ENCODE peak calls at places on chromosomes 3 and 15, in eight cellular contexts. One of them, this sample, is unnamed.

GRCh38 chr3:153259956-153260355 is 97.9 kb downstream of the RAP2B start:
- DNase-seq in activated CD4-positive, alpha-beta T cell treated with anti-CD3 and anti-CD28 coated beads, Interleukin-2, amount 50 U/mL, for 1 hour: no peak
- DNase-seq in stimulated activated CD8-positive, alpha-beta memory T cell treated with anti-CD3 and anti-CD28 coated beads, Interleukin-7, amount 100 ng/mL, for 48 hours: no peak
- DNase-seq in activated CD4-positive, CD25-positive, alpha-beta regulatory T cell treated with anti-CD3 and anti-CD28 coated beads, Interleukin-2, amount 50 U/mL, for 16 hours: no peak
- DNase-seq in T-helper 1 cell: no peak
- DNase-seq in activated CD8-positive, alpha-beta T cell treated with anti-CD3 and anti-CD28 coated beads for 36 hours: no peak
- DNase-seq in T follicular helper cell: no peak
- DNase-seq in upper lobe of right lung: no peak
- DNase-seq in this sample: no peak

GRCh38 chr3:152466784-152467183 is 198.1 kb downstream of the MBNL1 start:
- DNase-seq in T follicular helper cell: no peak
- DNase-seq in stimulated activated CD8-positive, alpha-beta memory T cell treated with anti-CD3 and anti-CD28 coated beads, Interleukin-7, amount 100 ng/mL, for 48 hours: no peak
- DNase-seq in activated CD8-positive, alpha-beta T cell treated with anti-CD3 and anti-CD28 coated beads for 36 hours: no peak
- DNase-seq in T-helper 1 cell: no peak
- DNase-seq in activated CD4-positive, alpha-beta T cell treated with anti-CD3 and anti-CD28 coated beads, Interleukin-2, amount 50 U/mL, for 1 hour: no peak
- DNase-seq in upper lobe of right lung: no peak
- DNase-seq in activated CD4-positive, CD25-positive, alpha-beta regulatory T cell treated with anti-CD3 and anti-CD28 coated beads, Interleukin-2, amount 50 U/mL, for 16 hours: no peak
- DNase-seq in this sample: no peak

GRCh38 chr3:132504375-132504921 is 87.1 kb downstream of the DNAJC13 start:
- DNase-seq in stimulated activated CD8-positive, alpha-beta memory T cell treated with anti-CD3 and anti-CD28 coated beads, Interleukin-7, amount 100 ng/mL, for 48 hours: no peak
- DNase-seq in activated CD4-positive, CD25-positive, alpha-beta regulatory T cell treated with anti-CD3 and anti-CD28 coated beads, Interleukin-2, amount 50 U/mL, for 16 hours: no peak
- DNase-seq in upper lobe of right lung: no peak
- DNase-seq in activated CD4-positive, alpha-beta T cell treated with anti-CD3 and anti-CD28 coated beads, Interleukin-2, amount 50 U/mL, for 1 hour: no peak
- DNase-seq in activated CD8-positive, alpha-beta T cell treated with anti-CD3 and anti-CD28 coated beads for 36 hours: no peak
- DNase-seq in T-helper 1 cell: no peak
- DNase-seq in T follicular helper cell: no peak
- DNase-seq in this sample: no peak

GRCh38 chr15:52178765-52179164 is 12.4 kb downstream of the GNB5 start:
- DNase-seq in activated CD4-positive, CD25-positive, alpha-beta regulatory T cell treated with anti-CD3 and anti-CD28 coated beads, Interleukin-2, amount 50 U/mL, for 16 hours: no peak
- DNase-seq in T-helper 1 cell: no peak
- DNase-seq in activated CD8-positive, alpha-beta T cell treated with anti-CD3 and anti-CD28 coated beads for 36 hours: no peak
- DNase-seq in upper lobe of right lung: no peak
- DNase-seq in T follicular helper cell: no peak
- DNase-seq in activated CD4-positive, alpha-beta T cell treated with anti-CD3 and anti-CD28 coated beads, Interleukin-2, amount 50 U/mL, for 1 hour: no peak
- DNase-seq in stimulated activated CD8-positive, alpha-beta memory T cell treated with anti-CD3 and anti-CD28 coated beads, Interleukin-7, amount 100 ng/mL, for 48 hours: no peak
- DNase-seq in this sample: no peak

GRCh38 chr3:150756491-150757059 is 6.4 kb downstream of the SIAH2 start:
- DNase-seq in T-helper 1 cell: no peak
- DNase-seq in activated CD4-positive, CD25-positive, alpha-beta regulatory T cell treated with anti-CD3 and anti-CD28 coated beads, Interleukin-2, amount 50 U/mL, for 16 hours: no peak
- DNase-seq in upper lobe of right lung: no peak
- DNase-seq in stimulated activated CD8-positive, alpha-beta memory T cell treated with anti-CD3 and anti-CD28 coated beads, Interleukin-7, amount 100 ng/mL, for 48 hours: no peak
- DNase-seq in T follicular helper cell: no peak
- DNase-seq in activated CD8-positive, alpha-beta T cell treated with anti-CD3 and anti-CD28 coated beads for 36 hours: no peak
- DNase-seq in activated CD4-positive, alpha-beta T cell treated with anti-CD3 and anti-CD28 coated beads, Interleukin-2, amount 50 U/mL, for 1 hour: no peak
- DNase-seq in this sample: no peak

GRCh38 chr3:129522953-129523352 is 5.5 kb upstream of the RHO start:
- DNase-seq in T-helper 1 cell: no peak
- DNase-seq in activated CD8-positive, alpha-beta T cell treated with anti-CD3 and anti-CD28 coated beads for 36 hours: no peak
- DNase-seq in activated CD4-positive, alpha-beta T cell treated with anti-CD3 and anti-CD28 coated beads, Interleukin-2, amount 50 U/mL, for 1 hour: no peak
- DNase-seq in stimulated activated CD8-positive, alpha-beta memory T cell treated with anti-CD3 and anti-CD28 coated beads, Interleukin-7, amount 100 ng/mL, for 48 hours: no peak
- DNase-seq in activated CD4-positive, CD25-positive, alpha-beta regulatory T cell treated with anti-CD3 and anti-CD28 coated beads, Interleukin-2, amount 50 U/mL, for 16 hours: no peak
- DNase-seq in T follicular helper cell: no peak
- DNase-seq in upper lobe of right lung: no peak
- DNase-seq in this sample: no peak

GRCh38 chr3:52017467-52018065 is 21.9 kb upstream of the RPL29 start:
- DNase-seq in T follicular helper cell: no peak
- DNase-seq in stimulated activated CD8-positive, alpha-beta memory T cell treated with anti-CD3 and anti-CD28 coated beads, Interleukin-7, amount 100 ng/mL, for 48 hours: no peak
- DNase-seq in upper lobe of right lung: peak; percentile 52
- DNase-seq in activated CD4-positive, alpha-beta T cell treated with anti-CD3 and anti-CD28 coated beads, Interleukin-2, amount 50 U/mL, for 1 hour: no peak
- DNase-seq in T-helper 1 cell: no peak
- DNase-seq in activated CD8-positive, alpha-beta T cell treated with anti-CD3 and anti-CD28 coated beads for 36 hours: no peak
- DNase-seq in activated CD4-positive, CD25-positive, alpha-beta regulatory T cell treated with anti-CD3 and anti-CD28 coated beads, Interleukin-2, amount 50 U/mL, for 16 hours: no peak
- DNase-seq in this sample: no peak

GRCh38 chr15:80404719-80405553 is 754 bp downstream of the ARNT2 start:
- DNase-seq in T-helper 1 cell: no peak
- DNase-seq in T follicular helper cell: no peak
- DNase-seq in stimulated activated CD8-positive, alpha-beta memory T cell treated with anti-CD3 and anti-CD28 coated beads, Interleukin-7, amount 100 ng/mL, for 48 hours: no peak
- DNase-seq in upper lobe of right lung: peak; percentile 68
- DNase-seq in activated CD4-positive, CD25-positive, alpha-beta regulatory T cell treated with anti-CD3 and anti-CD28 coated beads, Interleukin-2, amount 50 U/mL, for 16 hours: no peak
- DNase-seq in activated CD8-positive, alpha-beta T cell treated with anti-CD3 and anti-CD28 coated beads for 36 hours: peak; percentile 27
- DNase-seq in activated CD4-positive, alpha-beta T cell treated with anti-CD3 and anti-CD28 coated beads, Interleukin-2, amount 50 U/mL, for 1 hour: no peak
- DNase-seq in this sample: no peak

GRCh38 chr3:183070892-183071291 is 28.4 kb downstream of the MCCC1 start:
- DNase-seq in activated CD8-positive, alpha-beta T cell treated with anti-CD3 and anti-CD28 coated beads for 36 hours: no peak
- DNase-seq in activated CD4-positive, CD25-positive, alpha-beta regulatory T cell treated with anti-CD3 and anti-CD28 coated beads, Interleukin-2, amount 50 U/mL, for 16 hours: no peak
- DNase-seq in upper lobe of right lung: no peak
- DNase-seq in T-helper 1 cell: no peak
- DNase-seq in activated CD4-positive, alpha-beta T cell treated with anti-CD3 and anti-CD28 coated beads, Interleukin-2, amount 50 U/mL, for 1 hour: no peak
- DNase-seq in T follicular helper cell: no peak
- DNase-seq in stimulated activated CD8-positive, alpha-beta memory T cell treated with anti-CD3 and anti-CD28 coated beads, Interleukin-7, amount 100 ng/mL, for 48 hours: no peak
- DNase-seq in this sample: no peak

GRCh38 chr15:45417303-45417950 is 39.1 kb upstream of the GATM start:
- DNase-seq in activated CD4-positive, alpha-beta T cell treated with anti-CD3 and anti-CD28 coated beads, Interleukin-2, amount 50 U/mL, for 1 hour: no peak
- DNase-seq in activated CD4-positive, CD25-positive, alpha-beta regulatory T cell treated with anti-CD3 and anti-CD28 coated beads, Interleukin-2, amount 50 U/mL, for 16 hours: no peak
- DNase-seq in activated CD8-positive, alpha-beta T cell treated with anti-CD3 and anti-CD28 coated beads for 36 hours: no peak
- DNase-seq in T-helper 1 cell: no peak
- DNase-seq in stimulated activated CD8-positive, alpha-beta memory T cell treated with anti-CD3 and anti-CD28 coated beads, Interleukin-7, amount 100 ng/mL, for 48 hours: no peak
- DNase-seq in upper lobe of right lung: no peak
- DNase-seq in T follicular helper cell: no peak
- DNase-seq in this sample: no peak

GRCh38 chr3:194089357-194090177 is 46.4 kb upstream of the HES1 start:
- DNase-seq in activated CD8-positive, alpha-beta T cell treated with anti-CD3 and anti-CD28 coated beads for 36 hours: peak; percentile 50
- DNase-seq in T-helper 1 cell: no peak
- DNase-seq in upper lobe of right lung: peak; percentile 88
- DNase-seq in stimulated activated CD8-positive, alpha-beta memory T cell treated with anti-CD3 and anti-CD28 coated beads, Interleukin-7, amount 100 ng/mL, for 48 hours: no peak
- DNase-seq in activated CD4-positive, alpha-beta T cell treated with anti-CD3 and anti-CD28 coated beads, Interleukin-2, amount 50 U/mL, for 1 hour: no peak
- DNase-seq in T follicular helper cell: no peak
- DNase-seq in activated CD4-positive, CD25-positive, alpha-beta regulatory T cell treated with anti-CD3 and anti-CD28 coated beads, Interleukin-2, amount 50 U/mL, for 16 hours: no peak
- DNase-seq in this sample: no peak

GRCh38 chr15:53962646-53963561 is 15.3 kb upstream of the UNC13C start:
- DNase-seq in activated CD8-positive, alpha-beta T cell treated with anti-CD3 and anti-CD28 coated beads for 36 hours: peak; percentile 55
- DNase-seq in T follicular helper cell: no peak
- DNase-seq in activated CD4-positive, alpha-beta T cell treated with anti-CD3 and anti-CD28 coated beads, Interleukin-2, amount 50 U/mL, for 1 hour: no peak
- DNase-seq in T-helper 1 cell: no peak
- DNase-seq in upper lobe of right lung: no peak
- DNase-seq in stimulated activated CD8-positive, alpha-beta memory T cell treated with anti-CD3 and anti-CD28 coated beads, Interleukin-7, amount 100 ng/mL, for 48 hours: no peak
- DNase-seq in activated CD4-positive, CD25-positive, alpha-beta regulatory T cell treated with anti-CD3 and anti-CD28 coated beads, Interleukin-2, amount 50 U/mL, for 16 hours: no peak
- DNase-seq in this sample: no peak

GRCh38 chr3:177615015-177615414 is 417.7 kb upstream of the TBL1XR1 start:
- DNase-seq in T-helper 1 cell: no peak
- DNase-seq in activated CD4-positive, alpha-beta T cell treated with anti-CD3 and anti-CD28 coated beads, Interleukin-2, amount 50 U/mL, for 1 hour: no peak
- DNase-seq in T follicular helper cell: no peak
- DNase-seq in activated CD8-positive, alpha-beta T cell treated with anti-CD3 and anti-CD28 coated beads for 36 hours: no peak
- DNase-seq in activated CD4-positive, CD25-positive, alpha-beta regulatory T cell treated with anti-CD3 and anti-CD28 coated beads, Interleukin-2, amount 50 U/mL, for 16 hours: no peak
- DNase-seq in upper lobe of right lung: peak; percentile 68
- DNase-seq in stimulated activated CD8-positive, alpha-beta memory T cell treated with anti-CD3 and anti-CD28 coated beads, Interleukin-7, amount 100 ng/mL, for 48 hours: no peak
- DNase-seq in this sample: no peak

GRCh38 chr3:186990282-186990681 is 60.0 kb downstream of the ST6GAL1 start:
- DNase-seq in stimulated activated CD8-positive, alpha-beta memory T cell treated with anti-CD3 and anti-CD28 coated beads, Interleukin-7, amount 100 ng/mL, for 48 hours: no peak
- DNase-seq in activated CD4-positive, CD25-positive, alpha-beta regulatory T cell treated with anti-CD3 and anti-CD28 coated beads, Interleukin-2, amount 50 U/mL, for 16 hours: no peak
- DNase-seq in activated CD8-positive, alpha-beta T cell treated with anti-CD3 and anti-CD28 coated beads for 36 hours: no peak
- DNase-seq in upper lobe of right lung: no peak
- DNase-seq in T follicular helper cell: no peak
- DNase-seq in activated CD4-positive, alpha-beta T cell treated with anti-CD3 and anti-CD28 coated beads, Interleukin-2, amount 50 U/mL, for 1 hour: no peak
- DNase-seq in T-helper 1 cell: no peak
- DNase-seq in this sample: no peak

GRCh38 chr3:178320481-178321352 is 215.5 kb upstream of the KCNMB2 start:
- DNase-seq in activated CD8-positive, alpha-beta T cell treated with anti-CD3 and anti-CD28 coated beads for 36 hours: no peak
- DNase-seq in T follicular helper cell: no peak
- DNase-seq in stimulated activated CD8-positive, alpha-beta memory T cell treated with anti-CD3 and anti-CD28 coated beads, Interleukin-7, amount 100 ng/mL, for 48 hours: no peak
- DNase-seq in activated CD4-positive, alpha-beta T cell treated with anti-CD3 and anti-CD28 coated beads, Interleukin-2, amount 50 U/mL, for 1 hour: no peak
- DNase-seq in T-helper 1 cell: no peak
- DNase-seq in activated CD4-positive, CD25-positive, alpha-beta regulatory T cell treated with anti-CD3 and anti-CD28 coated beads, Interleukin-2, amount 50 U/mL, for 16 hours: no peak
- DNase-seq in upper lobe of right lung: no peak
- DNase-seq in this sample: no peak

GRCh38 chr3:14210843-14211594 is 32.4 kb downstream of the LSM3 start:
- DNase-seq in activated CD4-positive, alpha-beta T cell treated with anti-CD3 and anti-CD28 coated beads, Interleukin-2, amount 50 U/mL, for 1 hour: no peak
- DNase-seq in activated CD4-positive, CD25-positive, alpha-beta regulatory T cell treated with anti-CD3 and anti-CD28 coated beads, Interleukin-2, amount 50 U/mL, for 16 hours: no peak
- DNase-seq in upper lobe of right lung: no peak
- DNase-seq in activated CD8-positive, alpha-beta T cell treated with anti-CD3 and anti-CD28 coated beads for 36 hours: no peak
- DNase-seq in T follicular helper cell: no peak
- DNase-seq in stimulated activated CD8-positive, alpha-beta memory T cell treated with anti-CD3 and anti-CD28 coated beads, Interleukin-7, amount 100 ng/mL, for 48 hours: no peak
- DNase-seq in T-helper 1 cell: no peak
- DNase-seq in this sample: no peak

GRCh38 chr15:39301589-39301999 is 279.3 kb upstream of the THBS1 start:
- DNase-seq in stimulated activated CD8-positive, alpha-beta memory T cell treated with anti-CD3 and anti-CD28 coated beads, Interleukin-7, amount 100 ng/mL, for 48 hours: no peak
- DNase-seq in activated CD4-positive, CD25-positive, alpha-beta regulatory T cell treated with anti-CD3 and anti-CD28 coated beads, Interleukin-2, amount 50 U/mL, for 16 hours: no peak
- DNase-seq in T-helper 1 cell: no peak
- DNase-seq in activated CD8-positive, alpha-beta T cell treated with anti-CD3 and anti-CD28 coated beads for 36 hours: no peak
- DNase-seq in activated CD4-positive, alpha-beta T cell treated with anti-CD3 and anti-CD28 coated beads, Interleukin-2, amount 50 U/mL, for 1 hour: no peak
- DNase-seq in upper lobe of right lung: no peak
- DNase-seq in T follicular helper cell: no peak
- DNase-seq in this sample: no peak

GRCh38 chr3:71444028-71444860 is 139.3 kb downstream of the FOXP1 start:
- DNase-seq in activated CD4-positive, CD25-positive, alpha-beta regulatory T cell treated with anti-CD3 and anti-CD28 coated beads, Interleukin-2, amount 50 U/mL, for 16 hours: peak; percentile 44
- DNase-seq in T follicular helper cell: peak; percentile 69
- DNase-seq in activated CD8-positive, alpha-beta T cell treated with anti-CD3 and anti-CD28 coated beads for 36 hours: peak; percentile 82
- DNase-seq in T-helper 1 cell: peak; percentile 66
- DNase-seq in upper lobe of right lung: peak; percentile 77
- DNase-seq in activated CD4-positive, alpha-beta T cell treated with anti-CD3 and anti-CD28 coated beads, Interleukin-2, amount 50 U/mL, for 1 hour: peak; percentile 61
- DNase-seq in stimulated activated CD8-positive, alpha-beta memory T cell treated with anti-CD3 and anti-CD28 coated beads, Interleukin-7, amount 100 ng/mL, for 48 hours: no peak
- DNase-seq in this sample: no peak

GRCh38 chr3:50028336-50028735 is 60.4 kb upstream of the RBM5 start:
- DNase-seq in stimulated activated CD8-positive, alpha-beta memory T cell treated with anti-CD3 and anti-CD28 coated beads, Interleukin-7, amount 100 ng/mL, for 48 hours: no peak
- DNase-seq in activated CD4-positive, alpha-beta T cell treated with anti-CD3 and anti-CD28 coated beads, Interleukin-2, amount 50 U/mL, for 1 hour: no peak
- DNase-seq in activated CD4-positive, CD25-positive, alpha-beta regulatory T cell treated with anti-CD3 and anti-CD28 coated beads, Interleukin-2, amount 50 U/mL, for 16 hours: no peak
- DNase-seq in T follicular helper cell: no peak
- DNase-seq in upper lobe of right lung: no peak
- DNase-seq in activated CD8-positive, alpha-beta T cell treated with anti-CD3 and anti-CD28 coated beads for 36 hours: no peak
- DNase-seq in T-helper 1 cell: no peak
- DNase-seq in this sample: no peak

GRCh38 chr3:94772402-94772801 is 709.5 kb downstream of the NSUN3 start:
- DNase-seq in upper lobe of right lung: no peak
- DNase-seq in T follicular helper cell: no peak
- DNase-seq in stimulated activated CD8-positive, alpha-beta memory T cell treated with anti-CD3 and anti-CD28 coated beads, Interleukin-7, amount 100 ng/mL, for 48 hours: no peak
- DNase-seq in activated CD4-positive, CD25-positive, alpha-beta regulatory T cell treated with anti-CD3 and anti-CD28 coated beads, Interleukin-2, amount 50 U/mL, for 16 hours: no peak
- DNase-seq in T-helper 1 cell: no peak
- DNase-seq in activated CD8-positive, alpha-beta T cell treated with anti-CD3 and anti-CD28 coated beads for 36 hours: no peak
- DNase-seq in activated CD4-positive, alpha-beta T cell treated with anti-CD3 and anti-CD28 coated beads, Interleukin-2, amount 50 U/mL, for 1 hour: no peak
- DNase-seq in this sample: no peak

GRCh38 chr3:193354423-193354822 is 24.1 kb downstream of the ATP13A5 start:
- DNase-seq in activated CD8-positive, alpha-beta T cell treated with anti-CD3 and anti-CD28 coated beads for 36 hours: no peak
- DNase-seq in upper lobe of right lung: no peak
- DNase-seq in T follicular helper cell: no peak
- DNase-seq in stimulated activated CD8-positive, alpha-beta memory T cell treated with anti-CD3 and anti-CD28 coated beads, Interleukin-7, amount 100 ng/mL, for 48 hours: no peak
- DNase-seq in activated CD4-positive, alpha-beta T cell treated with anti-CD3 and anti-CD28 coated beads, Interleukin-2, amount 50 U/mL, for 1 hour: no peak
- DNase-seq in activated CD4-positive, CD25-positive, alpha-beta regulatory T cell treated with anti-CD3 and anti-CD28 coated beads, Interleukin-2, amount 50 U/mL, for 16 hours: no peak
- DNase-seq in T-helper 1 cell: no peak
- DNase-seq in this sample: no peak

GRCh38 chr15:95812491-95812890 is 518.0 kb upstream of the NR2F2 start:
- DNase-seq in T follicular helper cell: no peak
- DNase-seq in upper lobe of right lung: no peak
- DNase-seq in activated CD4-positive, alpha-beta T cell treated with anti-CD3 and anti-CD28 coated beads, Interleukin-2, amount 50 U/mL, for 1 hour: no peak
- DNase-seq in T-helper 1 cell: no peak
- DNase-seq in stimulated activated CD8-positive, alpha-beta memory T cell treated with anti-CD3 and anti-CD28 coated beads, Interleukin-7, amount 100 ng/mL, for 48 hours: no peak
- DNase-seq in activated CD8-positive, alpha-beta T cell treated with anti-CD3 and anti-CD28 coated beads for 36 hours: no peak
- DNase-seq in activated CD4-positive, CD25-positive, alpha-beta regulatory T cell treated with anti-CD3 and anti-CD28 coated beads, Interleukin-2, amount 50 U/mL, for 16 hours: no peak
- DNase-seq in this sample: no peak

GRCh38 chr3:146636881-146637280 is 31.7 kb upstream of the PLSCR5 start:
- DNase-seq in activated CD8-positive, alpha-beta T cell treated with anti-CD3 and anti-CD28 coated beads for 36 hours: no peak
- DNase-seq in stimulated activated CD8-positive, alpha-beta memory T cell treated with anti-CD3 and anti-CD28 coated beads, Interleukin-7, amount 100 ng/mL, for 48 hours: no peak
- DNase-seq in T-helper 1 cell: no peak
- DNase-seq in activated CD4-positive, alpha-beta T cell treated with anti-CD3 and anti-CD28 coated beads, Interleukin-2, amount 50 U/mL, for 1 hour: no peak
- DNase-seq in upper lobe of right lung: no peak
- DNase-seq in activated CD4-positive, CD25-positive, alpha-beta regulatory T cell treated with anti-CD3 and anti-CD28 coated beads, Interleukin-2, amount 50 U/mL, for 16 hours: no peak
- DNase-seq in T follicular helper cell: no peak
- DNase-seq in this sample: no peak

GRCh38 chr3:155014953-155015352 is 65.2 kb upstream of the MME start:
- DNase-seq in activated CD4-positive, alpha-beta T cell treated with anti-CD3 and anti-CD28 coated beads, Interleukin-2, amount 50 U/mL, for 1 hour: no peak
- DNase-seq in upper lobe of right lung: no peak
- DNase-seq in activated CD8-positive, alpha-beta T cell treated with anti-CD3 and anti-CD28 coated beads for 36 hours: no peak
- DNase-seq in T follicular helper cell: no peak
- DNase-seq in T-helper 1 cell: no peak
- DNase-seq in stimulated activated CD8-positive, alpha-beta memory T cell treated with anti-CD3 and anti-CD28 coated beads, Interleukin-7, amount 100 ng/mL, for 48 hours: no peak
- DNase-seq in activated CD4-positive, CD25-positive, alpha-beta regulatory T cell treated with anti-CD3 and anti-CD28 coated beads, Interleukin-2, amount 50 U/mL, for 16 hours: no peak
- DNase-seq in this sample: no peak

GRCh38 chr3:23873941-23874340 is 42.8 kb downstream of the NKIRAS1 start:
- DNase-seq in T-helper 1 cell: no peak
- DNase-seq in upper lobe of right lung: no peak
- DNase-seq in activated CD4-positive, CD25-positive, alpha-beta regulatory T cell treated with anti-CD3 and anti-CD28 coated beads, Interleukin-2, amount 50 U/mL, for 16 hours: no peak
- DNase-seq in T follicular helper cell: no peak
- DNase-seq in activated CD4-positive, alpha-beta T cell treated with anti-CD3 and anti-CD28 coated beads, Interleukin-2, amount 50 U/mL, for 1 hour: no peak
- DNase-seq in stimulated activated CD8-positive, alpha-beta memory T cell treated with anti-CD3 and anti-CD28 coated beads, Interleukin-7, amount 100 ng/mL, for 48 hours: no peak
- DNase-seq in activated CD8-positive, alpha-beta T cell treated with anti-CD3 and anti-CD28 coated beads for 36 hours: no peak
- DNase-seq in this sample: no peak

GRCh38 chr3:73115806-73116205 is 54.3 kb downstream of the EBLN2 start:
- DNase-seq in activated CD4-positive, CD25-positive, alpha-beta regulatory T cell treated with anti-CD3 and anti-CD28 coated beads, Interleukin-2, amount 50 U/mL, for 16 hours: no peak
- DNase-seq in upper lobe of right lung: no peak
- DNase-seq in T-helper 1 cell: no peak
- DNase-seq in activated CD4-positive, alpha-beta T cell treated with anti-CD3 and anti-CD28 coated beads, Interleukin-2, amount 50 U/mL, for 1 hour: no peak
- DNase-seq in stimulated activated CD8-positive, alpha-beta memory T cell treated with anti-CD3 and anti-CD28 coated beads, Interleukin-7, amount 100 ng/mL, for 48 hours: no peak
- DNase-seq in activated CD8-positive, alpha-beta T cell treated with anti-CD3 and anti-CD28 coated beads for 36 hours: no peak
- DNase-seq in T follicular helper cell: no peak
- DNase-seq in this sample: no peak

GRCh38 chr3:49166752-49167556 is 823 bp upstream of the CCDC71 start:
- DNase-seq in activated CD4-positive, CD25-positive, alpha-beta regulatory T cell treated with anti-CD3 and anti-CD28 coated beads, Interleukin-2, amount 50 U/mL, for 16 hours: no peak
- DNase-seq in upper lobe of right lung: no peak
- DNase-seq in stimulated activated CD8-positive, alpha-beta memory T cell treated with anti-CD3 and anti-CD28 coated beads, Interleukin-7, amount 100 ng/mL, for 48 hours: no peak
- DNase-seq in T-helper 1 cell: no peak
- DNase-seq in activated CD4-positive, alpha-beta T cell treated with anti-CD3 and anti-CD28 coated beads, Interleukin-2, amount 50 U/mL, for 1 hour: no peak
- DNase-seq in activated CD8-positive, alpha-beta T cell treated with anti-CD3 and anti-CD28 coated beads for 36 hours: no peak
- DNase-seq in T follicular helper cell: no peak
- DNase-seq in this sample: no peak

GRCh38 chr3:126439968-126440708 is 35.6 kb downstream of the ZXDC start:
- DNase-seq in activated CD8-positive, alpha-beta T cell treated with anti-CD3 and anti-CD28 coated beads for 36 hours: no peak
- DNase-seq in stimulated activated CD8-positive, alpha-beta memory T cell treated with anti-CD3 and anti-CD28 coated beads, Interleukin-7, amount 100 ng/mL, for 48 hours: no peak
- DNase-seq in T follicular helper cell: no peak
- DNase-seq in T-helper 1 cell: no peak
- DNase-seq in activated CD4-positive, alpha-beta T cell treated with anti-CD3 and anti-CD28 coated beads, Interleukin-2, amount 50 U/mL, for 1 hour: no peak
- DNase-seq in activated CD4-positive, CD25-positive, alpha-beta regulatory T cell treated with anti-CD3 and anti-CD28 coated beads, Interleukin-2, amount 50 U/mL, for 16 hours: no peak
- DNase-seq in upper lobe of right lung: peak; percentile 45
- DNase-seq in this sample: no peak

GRCh38 chr15:31265090-31265870 is 61.4 kb upstream of the KLF13 start:
- DNase-seq in stimulated activated CD8-positive, alpha-beta memory T cell treated with anti-CD3 and anti-CD28 coated beads, Interleukin-7, amount 100 ng/mL, for 48 hours: no peak
- DNase-seq in activated CD8-positive, alpha-beta T cell treated with anti-CD3 and anti-CD28 coated beads for 36 hours: no peak
- DNase-seq in activated CD4-positive, alpha-beta T cell treated with anti-CD3 and anti-CD28 coated beads, Interleukin-2, amount 50 U/mL, for 1 hour: no peak
- DNase-seq in upper lobe of right lung: peak; percentile 71
- DNase-seq in T-helper 1 cell: no peak
- DNase-seq in activated CD4-positive, CD25-positive, alpha-beta regulatory T cell treated with anti-CD3 and anti-CD28 coated beads, Interleukin-2, amount 50 U/mL, for 16 hours: no peak
- DNase-seq in T follicular helper cell: no peak
- DNase-seq in this sample: no peak

GRCh38 chr3:111739241-111739952 is 119.7 kb upstream of the PHLDB2 start:
- DNase-seq in upper lobe of right lung: no peak
- DNase-seq in activated CD4-positive, CD25-positive, alpha-beta regulatory T cell treated with anti-CD3 and anti-CD28 coated beads, Interleukin-2, amount 50 U/mL, for 16 hours: no peak
- DNase-seq in activated CD4-positive, alpha-beta T cell treated with anti-CD3 and anti-CD28 coated beads, Interleukin-2, amount 50 U/mL, for 1 hour: no peak
- DNase-seq in T-helper 1 cell: no peak
- DNase-seq in T follicular helper cell: no peak
- DNase-seq in stimulated activated CD8-positive, alpha-beta memory T cell treated with anti-CD3 and anti-CD28 coated beads, Interleukin-7, amount 100 ng/mL, for 48 hours: no peak
- DNase-seq in activated CD8-positive, alpha-beta T cell treated with anti-CD3 and anti-CD28 coated beads for 36 hours: no peak
- DNase-seq in this sample: no peak

GRCh38 chr3:119227064-119227850 is 13.4 kb downstream of the B4GALT4 start:
- DNase-seq in activated CD8-positive, alpha-beta T cell treated with anti-CD3 and anti-CD28 coated beads for 36 hours: no peak
- DNase-seq in T follicular helper cell: no peak
- DNase-seq in upper lobe of right lung: no peak
- DNase-seq in activated CD4-positive, CD25-positive, alpha-beta regulatory T cell treated with anti-CD3 and anti-CD28 coated beads, Interleukin-2, amount 50 U/mL, for 16 hours: no peak
- DNase-seq in stimulated activated CD8-positive, alpha-beta memory T cell treated with anti-CD3 and anti-CD28 coated beads, Interleukin-7, amount 100 ng/mL, for 48 hours: no peak
- DNase-seq in T-helper 1 cell: no peak
- DNase-seq in activated CD4-positive, alpha-beta T cell treated with anti-CD3 and anti-CD28 coated beads, Interleukin-2, amount 50 U/mL, for 1 hour: no peak
- DNase-seq in this sample: no peak

GRCh38 chr3:25293736-25294135 is 134.3 kb upstream of the RARB start:
- DNase-seq in activated CD4-positive, CD25-positive, alpha-beta regulatory T cell treated with anti-CD3 and anti-CD28 coated beads, Interleukin-2, amount 50 U/mL, for 16 hours: no peak
- DNase-seq in activated CD4-positive, alpha-beta T cell treated with anti-CD3 and anti-CD28 coated beads, Interleukin-2, amount 50 U/mL, for 1 hour: no peak
- DNase-seq in upper lobe of right lung: no peak
- DNase-seq in T follicular helper cell: no peak
- DNase-seq in T-helper 1 cell: no peak
- DNase-seq in stimulated activated CD8-positive, alpha-beta memory T cell treated with anti-CD3 and anti-CD28 coated beads, Interleukin-7, amount 100 ng/mL, for 48 hours: no peak
- DNase-seq in activated CD8-positive, alpha-beta T cell treated with anti-CD3 and anti-CD28 coated beads for 36 hours: no peak
- DNase-seq in this sample: no peak

GRCh38 chr3:179526989-179527391 is 35.7 kb upstream of the ACTL6A start:
- DNase-seq in T-helper 1 cell: no peak
- DNase-seq in activated CD8-positive, alpha-beta T cell treated with anti-CD3 and anti-CD28 coated beads for 36 hours: no peak
- DNase-seq in upper lobe of right lung: no peak
- DNase-seq in stimulated activated CD8-positive, alpha-beta memory T cell treated with anti-CD3 and anti-CD28 coated beads, Interleukin-7, amount 100 ng/mL, for 48 hours: no peak
- DNase-seq in activated CD4-positive, alpha-beta T cell treated with anti-CD3 and anti-CD28 coated beads, Interleukin-2, amount 50 U/mL, for 1 hour: no peak
- DNase-seq in activated CD4-positive, CD25-positive, alpha-beta regulatory T cell treated with anti-CD3 and anti-CD28 coated beads, Interleukin-2, amount 50 U/mL, for 16 hours: no peak
- DNase-seq in T follicular helper cell: no peak
- DNase-seq in this sample: no peak

GRCh38 chr15:62135532-62136134 is 29.5 kb downstream of the C2CD4B start:
- DNase-seq in activated CD4-positive, CD25-positive, alpha-beta regulatory T cell treated with anti-CD3 and anti-CD28 coated beads, Interleukin-2, amount 50 U/mL, for 16 hours: no peak
- DNase-seq in T-helper 1 cell: no peak
- DNase-seq in T follicular helper cell: no peak
- DNase-seq in activated CD4-positive, alpha-beta T cell treated with anti-CD3 and anti-CD28 coated beads, Interleukin-2, amount 50 U/mL, for 1 hour: no peak
- DNase-seq in activated CD8-positive, alpha-beta T cell treated with anti-CD3 and anti-CD28 coated beads for 36 hours: no peak
- DNase-seq in upper lobe of right lung: no peak
- DNase-seq in stimulated activated CD8-positive, alpha-beta memory T cell treated with anti-CD3 and anti-CD28 coated beads, Interleukin-7, amount 100 ng/mL, for 48 hours: no peak
- DNase-seq in this sample: no peak